ENCODE peak calls at places on chromosome 12, in ten cellular contexts. R, X, J, P, F, K, E, N, V and B are unnamed samples.

GRCh38 chr12:38892090-38892786 is 13.2 kb downstream of the CPNE8 start:
- DNase-seq in N (no peak), E (no peak), K (no peak), R (no peak), X (no peak), F (no peak), P (no peak), J (no peak), V (no peak), B (no peak)

GRCh38 chr12:127191124-127191523 is 1075.8 kb upstream of the TMEM132C start:
- DNase-seq in E (no peak), X (no peak), P (no peak), F (no peak), N (no peak), V (no peak), J (no peak), K (peak), R (peak), B (no peak)

GRCh38 chr12:112741106-112741505 is 50.4 kb upstream of the RPH3A start:
- DNase-seq in P (no peak), E (no peak), X (no peak), R (no peak), F (no peak), V (no peak), N (no peak), J (no peak), K (no peak), B (no peak)

GRCh38 chr12:82923935-82924334 is 237.2 kb downstream of the TMTC2 start:
- DNase-seq in J (no peak), N (no peak), R (no peak), K (no peak), P (no peak), F (no peak), V (no peak), E (no peak), X (no peak), B (no peak)

GRCh38 chr12:48618541-48618940 is 48.7 kb upstream of the LALBA start:
- DNase-seq in E (peak), V (peak), R (peak), X (peak), K (peak), N (peak), J (peak), F (peak), P (peak), B (peak)

GRCh38 chr12:96774501-96775256 is 132.4 kb upstream of the NEDD1 start:
- DNase-seq in F (no peak), N (no peak), V (no peak), R (peak), P (no peak), J (no peak), K (no peak), X (no peak), E (no peak), B (no peak)

GRCh38 chr12:6224550-6224949 is 24.4 kb downstream of the CD9 start:
- DNase-seq in J (no peak), R (no peak), K (peak), P (peak), F (peak), X (no peak), E (no peak), N (no peak), V (no peak), B (no peak)

GRCh38 chr12:105092336-105092735 is 8.1 kb upstream of the ALDH1L2 start:
- DNase-seq in K (no peak), J (peak), X (peak), P (no peak), F (no peak), R (no peak), E (no peak), N (peak), V (no peak), B (peak)

GRCh38 chr12:120260607-120261006 is 4.9 kb downstream of the PXN start:
- DNase-seq in P (no peak), X (no peak), F (no peak), R (no peak), V (no peak), N (no peak), J (no peak), E (no peak), K (no peak), B (no peak)

GRCh38 chr12:115932073-115932472 is 345.4 kb downstream of the MED13L start:
- DNase-seq in N (no peak), X (no peak), E (peak), P (no peak), J (peak), K (no peak), F (peak), V (no peak), R (no peak), B (no peak)

GRCh38 chr12:49903351-49903699 is 375 bp downstream of the FAIM2 start:
- DNase-seq in N (no peak), R (no peak), E (no peak), J (no peak), K (no peak), V (no peak), X (no peak), F (no peak), P (no peak), B (no peak)

GRCh38 chr12:61846805-61847204 is 413.4 kb upstream of the USP15 start:
- DNase-seq in F (peak), E (no peak), N (no peak), X (no peak), K (no peak), V (no peak), P (no peak), R (no peak), J (no peak), B (no peak)

GRCh38 chr12:106682594-106683234 is 91.8 kb upstream of the RIC8B start:
- DNase-seq in E (no peak), P (no peak), V (no peak), N (no peak), X (no peak), K (peak), F (peak), J (peak), R (peak), B (no peak)

GRCh38 chr12:6452245-6452731 is 446 bp downstream of the TAPBPL start:
- DNase-seq in N (peak), K (peak), F (no peak), J (no peak), R (no peak), E (no peak), X (peak), V (no peak), P (peak), B (no peak)

GRCh38 chr12:48936379-48936979 is 11.2 kb upstream of the FKBP11 start:
- DNase-seq in V (peak), F (peak), N (peak), K (peak), E (peak), P (peak), R (peak), X (peak), J (peak), B (peak)

GRCh38 chr12:29559194-29559593 is 61.7 kb upstream of the OVCH1 start:
- DNase-seq in R (no peak), V (no peak), K (no peak), F (no peak), X (no peak), E (no peak), J (no peak), P (no peak), N (no peak), B (no peak)

GRCh38 chr12:96828169-96828789 is 78.8 kb upstream of the NEDD1 start:
- DNase-seq in N (no peak), P (no peak), V (no peak), K (no peak), X (no peak), J (peak), E (no peak), R (no peak), F (peak), B (no peak)

GRCh38 chr12:130818381-130819247 is 20.4 kb downstream of the STX2 start:
- DNase-seq in R (no peak), V (peak), N (peak), X (peak), J (peak), K (peak), E (peak), F (peak), P (peak), B (peak)

GRCh38 chr12:4866288-4866687 is 43.4 kb upstream of the KCNA1 start:
- DNase-seq in J (no peak), K (no peak), X (no peak), F (no peak), P (no peak), E (no peak), V (no peak), N (no peak), R (no peak), B (no peak)

GRCh38 chr12:127761880-127762279 is 505.1 kb upstream of the TMEM132C start:
- DNase-seq in P (no peak), J (no peak), V (no peak), E (no peak), N (no peak), K (no peak), X (no peak), R (no peak), F (peak), B (no peak)

GRCh38 chr12:131137836-131138637 is 184.3 kb downstream of the ADGRD1 start:
- DNase-seq in F (peak), V (no peak), E (no peak), K (peak), J (peak), N (no peak), X (no peak), P (no peak), R (no peak), B (no peak)

GRCh38 chr12:72995616-72996015 is 723.4 kb downstream of the TRHDE start:
- DNase-seq in K (no peak), J (no peak), P (no peak), E (no peak), N (no peak), X (no peak), F (peak), R (no peak), V (no peak), B (no peak)

GRCh38 chr12:124233041-124233836 is 61.7 kb upstream of the RFLNA start:
- DNase-seq in N (no peak), F (no peak), R (peak), V (no peak), P (no peak), E (no peak), X (no peak), J (no peak), K (peak), B (no peak)

GRCh38 chr12:69821441-69822204 is 3.4 kb upstream of the MYRFL start:
- DNase-seq in K (peak), V (no peak), F (peak), R (peak), J (no peak), X (no peak), E (no peak), N (no peak), P (no peak), B (no peak)

GRCh38 chr12:27984275-27984674 is 11.7 kb upstream of the PTHLH start:
- DNase-seq in E (no peak), N (no peak), P (no peak), J (no peak), X (no peak), F (no peak), K (peak), V (no peak), R (peak), B (no peak)

GRCh38 chr12:13116971-13117370 is 13.5 kb upstream of the GSG1 start:
- DNase-seq in R (no peak), X (peak), J (no peak), K (no peak), P (no peak), E (no peak), N (no peak), V (no peak), F (no peak), B (no peak)

GRCh38 chr12:57758566-57759359 is 3.9 kb downstream of the MARCHF9 start:
- DNase-seq in N (no peak), E (no peak), P (no peak), X (no peak), K (no peak), F (no peak), V (no peak), R (no peak), J (no peak), B (no peak)

GRCh38 chr12:119229837-119230236 is 51.1 kb downstream of the HSPB8 start:
- DNase-seq in F (peak), P (peak), K (peak), E (no peak), N (peak), J (peak), V (no peak), X (peak), R (peak), B (peak)

GRCh38 chr12:52151859-52152783 is 39.7 kb downstream of the KRT80 start:
- DNase-seq in J (peak), R (peak), F (peak), X (peak), K (peak), N (peak), E (peak), V (peak), P (peak), B (no peak)

GRCh38 chr12:111826982-111827381 is 15.0 kb upstream of the MAPKAPK5 start:
- DNase-seq in R (no peak), P (no peak), F (no peak), V (no peak), X (no peak), J (no peak), N (no peak), K (no peak), E (no peak), B (no peak)